ENCODE peak calls at places on chromosome 14, in five cellular contexts. S is amniotic stem cell; R is stimulated activated CD4-positive, alpha-beta T cell treated with anti-CD3 and anti-CD28 coated beads, Interleukin-4, amount 100 ng/mL, for 48 hours; Q is LoVo; N is cardiac muscle cell. J is an unnamed sample.

GRCh38 chr14:68322970-68323620 is 469.8 kb downstream of the ZFP36L1 start:
- DNase-seq in Q (no peak), N (no peak), R (no peak), S (no peak), J (no peak)

GRCh38 chr14:34147461-34147860 is 196.6 kb upstream of the EGLN3 start:
- DNase-seq in S (no peak), R (no peak), Q (no peak), N (no peak), J (no peak)

GRCh38 chr14:52402812-52403526 is 88.9 kb downstream of the PTGER2 start:
- DNase-seq in R (peak), N (peak), Q (no peak), S (no peak), J (no peak)

GRCh38 chr14:86237733-86238132 is 707.8 kb downstream of the FLRT2 start:
- DNase-seq in Q (no peak), N (no peak), S (no peak), R (no peak), J (no peak)

GRCh38 chr14:69987416-69988144 is 108.4 kb downstream of the SMOC1 start:
- DNase-seq in S (no peak), Q (no peak), R (no peak), N (no peak), J (no peak)

GRCh38 chr14:106141242-106142220 is 615.1 kb downstream of the TMEM121 start:
- DNase-seq in R (peak), Q (no peak), N (no peak), S (no peak), J (no peak)

GRCh38 chr14:90728951-90729350 is 87.3 kb downstream of the TTC7B start:
- DNase-seq in R (no peak), N (no peak), S (no peak), Q (no peak), J (no peak)

GRCh38 chr14:99237288-99237687 is 34.7 kb downstream of the BCL11B start:
- DNase-seq in N (no peak), S (no peak), Q (no peak), R (no peak), J (no peak)

GRCh38 chr14:34078117-34078743 is 127.4 kb upstream of the EGLN3 start:
- DNase-seq in R (no peak), S (no peak), Q (no peak), N (no peak), J (no peak)

GRCh38 chr14:100898935-100899840 is 4.3 kb downstream of the RTL1 start:
- DNase-seq in N (peak), S (no peak), R (no peak), Q (no peak), J (no peak)

GRCh38 chr14:100438678-100439592 is 115.8 kb downstream of the SLC25A47 start:
- DNase-seq in S (peak), N (peak), Q (peak), R (peak), J (no peak)

GRCh38 chr14:45698462-45699134 is 445.6 kb upstream of the MIS18BP1 start:
- DNase-seq in N (no peak), Q (peak), R (no peak), S (no peak), J (no peak)

GRCh38 chr14:99716850-99717681 is 33.0 kb downstream of the CYP46A1 start:
- DNase-seq in R (no peak), Q (no peak), S (no peak), N (no peak), J (no peak)

GRCh38 chr14:87063181-87063580 is 929.8 kb downstream of the GALC start:
- DNase-seq in N (no peak), S (no peak), Q (no peak), R (no peak), J (no peak)

GRCh38 chr14:25411933-25412757 is 362.2 kb upstream of the STXBP6 start:
- DNase-seq in R (no peak), S (no peak), Q (peak), N (peak), J (no peak)

GRCh38 chr14:49641697-49642129 is 6.7 kb upstream of the DNAAF2 start:
- DNase-seq in N (peak), S (no peak), R (no peak), Q (peak), J (no peak)

GRCh38 chr14:104827173-104828055 is 26.5 kb downstream of the ZBTB42 start:
- DNase-seq in Q (peak), N (peak), S (no peak), R (peak), J (no peak)

GRCh38 chr14:93788557-93789365 is 476 bp upstream of the PRIMA1 start:
- DNase-seq in N (peak), R (no peak), S (no peak), Q (no peak), J (no peak)

GRCh38 chr14:23024612-23025075 is 10.1 kb downstream of the PSMB5 start:
- DNase-seq in N (no peak), Q (no peak), S (no peak), R (no peak), J (no peak)

GRCh38 chr14:86321151-86321550 is 791.2 kb downstream of the FLRT2 start:
- DNase-seq in Q (no peak), N (no peak), S (no peak), R (no peak), J (no peak)

GRCh38 chr14:104647467-104648063 is 41.9 kb upstream of the INF2 start:
- DNase-seq in Q (no peak), R (no peak), N (no peak), S (no peak), J (no peak)

GRCh38 chr14:72538387-72538786 is 355.5 kb downstream of the DPF3 start:
- DNase-seq in Q (no peak), S (no peak), R (no peak), N (no peak), J (no peak)

J was measured in GM18507.